ENCODE peak calls at places on chromosomes 5 and 9, in five cellular contexts. J is left lung; E is activated T-cell treated with anti-CD3 and anti-CD28 coated beads, Interleukin-2, amount 50 U/mL, for 72 hours; X is activated naive CD4-positive, alpha-beta T cell treated with anti-CD3 and anti-CD28 coated beads, Interleukin-2, amount 50 U/mL, for 72 hours; L is DND-41. I is an unnamed sample.

GRCh38 chr9:68546596-68547390 is 6.1 kb upstream of the TMEM252 start:
- ATAC-seq in J (peak; percentile 81), X (peak; percentile 30), L (no peak), E (no peak), I (peak; percentile 53)

GRCh38 chr9:126630458-126631237 is 16.9 kb downstream of the LMX1B start:
- ATAC-seq in X (peak; percentile 32), J (no peak), L (no peak), E (no peak), I (peak; percentile 58)

GRCh38 chr9:75448281-75448680 is 360.0 kb downstream of the OSTF1 start:
- ATAC-seq in J (peak; percentile 41), E (no peak), X (no peak), L (no peak), I (no peak)

GRCh38 chr9:110936252-110936651 is 102.0 kb downstream of the LPAR1 start:
- ATAC-seq in X (no peak), E (no peak), J (no peak), L (no peak), I (peak; percentile 22)

GRCh38 chr5:112116372-112116771 is 302.7 kb downstream of the EPB41L4A start:
- ATAC-seq in L (no peak), E (no peak), X (no peak), J (no peak), I (no peak)

GRCh38 chr9:18976368-18977238 is 56.4 kb downstream of the SAXO1 start:
- ATAC-seq in X (no peak), L (peak; percentile 91), E (no peak), J (peak; percentile 51), I (no peak)

GRCh38 chr5:5385326-5385725 is 37.2 kb upstream of the ICE1 start:
- ATAC-seq in E (no peak), L (no peak), J (no peak), X (no peak), I (no peak)

GRCh38 chr5:119255571-119256356 is 100.1 kb upstream of the TNFAIP8 start:
- ATAC-seq in X (peak; percentile 61), J (peak; percentile 42), L (peak; percentile 27), E (peak; percentile 51), I (peak; percentile 97)

GRCh38 chr9:69945671-69946141 is 97.9 kb upstream of the MAMDC2 start:
- ATAC-seq in L (no peak), X (no peak), E (no peak), J (peak; percentile 73), I (no peak)

GRCh38 chr5:15718411-15719178 is 218.6 kb downstream of the FBXL7 start:
- ATAC-seq in J (no peak), X (no peak), L (no peak), E (no peak), I (no peak)

I was measured in esophagus mucosa.